ENCODE peak calls at places on chromosomes 1 and 21, in seven cellular contexts. One of them, this sample, is unnamed.

GRCh38 chr1:231828182-231828920 is 201.8 kb downstream of the DISC1 start:
- DNase-seq in tibial artery: no peak
- DNase-seq in Panc1: peak
- DNase-seq in neural progenitor cell: no peak
- DNase-seq in right atrium auricular region: no peak
- DNase-seq in heart right ventricle: no peak
- DNase-seq in psoas muscle: no peak
- DNase-seq in this sample: no peak

GRCh38 chr1:24384251-24385090 is 29.1 kb downstream of the STPG1 start:
- DNase-seq in Panc1: no peak
- DNase-seq in tibial artery: no peak
- DNase-seq in right atrium auricular region: peak
- DNase-seq in neural progenitor cell: no peak
- DNase-seq in psoas muscle: no peak
- DNase-seq in heart right ventricle: no peak
- DNase-seq in this sample: no peak

GRCh38 chr1:232435746-232436145 is 194.2 kb downstream of the SIPA1L2 start:
- DNase-seq in right atrium auricular region: no peak
- DNase-seq in psoas muscle: no peak
- DNase-seq in tibial artery: no peak
- DNase-seq in heart right ventricle: peak
- DNase-seq in Panc1: no peak
- DNase-seq in neural progenitor cell: no peak
- DNase-seq in this sample: peak

GRCh38 chr21:37710555-37711293 is 205.5 kb downstream of the KCNJ6 start:
- DNase-seq in heart right ventricle: peak
- DNase-seq in neural progenitor cell: no peak
- DNase-seq in tibial artery: peak
- DNase-seq in psoas muscle: no peak
- DNase-seq in right atrium auricular region: no peak
- DNase-seq in Panc1: no peak
- DNase-seq in this sample: no peak

GRCh38 chr1:77100870-77101269 is 118.4 kb downstream of the PIGK start:
- DNase-seq in tibial artery: no peak
- DNase-seq in Panc1: no peak
- DNase-seq in right atrium auricular region: no peak
- DNase-seq in heart right ventricle: no peak
- DNase-seq in psoas muscle: no peak
- DNase-seq in neural progenitor cell: peak
- DNase-seq in this sample: no peak

GRCh38 chr1:109216662-109217061 is 2.9 kb downstream of the SARS1 start:
- DNase-seq in heart right ventricle: no peak
- DNase-seq in tibial artery: no peak
- DNase-seq in neural progenitor cell: no peak
- DNase-seq in Panc1: no peak
- DNase-seq in right atrium auricular region: no peak
- DNase-seq in psoas muscle: no peak
- DNase-seq in this sample: no peak

GRCh38 chr1:56297948-56298347 is 281.4 kb downstream of the PLPP3 start:
- DNase-seq in tibial artery: no peak
- DNase-seq in Panc1: no peak
- DNase-seq in neural progenitor cell: no peak
- DNase-seq in psoas muscle: no peak
- DNase-seq in heart right ventricle: no peak
- DNase-seq in right atrium auricular region: no peak
- DNase-seq in this sample: no peak

GRCh38 chr1:8910914-8911313 is 32.4 kb upstream of the ENO1 start:
- DNase-seq in psoas muscle: no peak
- DNase-seq in heart right ventricle: no peak
- DNase-seq in neural progenitor cell: no peak
- DNase-seq in right atrium auricular region: no peak
- DNase-seq in tibial artery: no peak
- DNase-seq in Panc1: no peak
- DNase-seq in this sample: no peak

GRCh38 chr1:39871796-39872195 is 11.5 kb downstream of the TRIT1 start:
- DNase-seq in heart right ventricle: no peak
- DNase-seq in right atrium auricular region: no peak
- DNase-seq in tibial artery: no peak
- DNase-seq in psoas muscle: no peak
- DNase-seq in Panc1: no peak
- DNase-seq in neural progenitor cell: no peak
- DNase-seq in this sample: no peak

GRCh38 chr1:200896571-200897187 is 2.0 kb downstream of the INAVA start:
- DNase-seq in neural progenitor cell: no peak
- DNase-seq in psoas muscle: no peak
- DNase-seq in right atrium auricular region: no peak
- DNase-seq in tibial artery: no peak
- DNase-seq in Panc1: no peak
- DNase-seq in heart right ventricle: no peak
- DNase-seq in this sample: no peak

GRCh38 chr1:29120955-29121485 is 2.7 kb downstream of the TMEM200B start:
- DNase-seq in heart right ventricle: no peak
- DNase-seq in right atrium auricular region: no peak
- DNase-seq in neural progenitor cell: peak
- DNase-seq in Panc1: no peak
- DNase-seq in tibial artery: peak
- DNase-seq in psoas muscle: peak
- DNase-seq in this sample: no peak

GRCh38 chr1:46363121-46363520 is 22.5 kb downstream of the NSUN4 start:
- DNase-seq in right atrium auricular region: no peak
- DNase-seq in neural progenitor cell: peak
- DNase-seq in Panc1: no peak
- DNase-seq in tibial artery: no peak
- DNase-seq in heart right ventricle: no peak
- DNase-seq in psoas muscle: no peak
- DNase-seq in this sample: no peak

GRCh38 chr1:201537966-201538617 is 835 bp upstream of the NAV1 start:
- DNase-seq in neural progenitor cell: peak
- DNase-seq in right atrium auricular region: no peak
- DNase-seq in psoas muscle: no peak
- DNase-seq in tibial artery: no peak
- DNase-seq in heart right ventricle: no peak
- DNase-seq in Panc1: no peak
- DNase-seq in this sample: no peak

GRCh38 chr1:47791879-47792608 is 205.1 kb downstream of the TRABD2B start:
- DNase-seq in neural progenitor cell: no peak
- DNase-seq in psoas muscle: no peak
- DNase-seq in Panc1: no peak
- DNase-seq in tibial artery: peak
- DNase-seq in heart right ventricle: no peak
- DNase-seq in right atrium auricular region: no peak
- DNase-seq in this sample: no peak

GRCh38 chr1:37949524-37950152 is 2.8 kb upstream of the INPP5B start:
- DNase-seq in tibial artery: peak
- DNase-seq in psoas muscle: no peak
- DNase-seq in neural progenitor cell: no peak
- DNase-seq in Panc1: no peak
- DNase-seq in right atrium auricular region: no peak
- DNase-seq in heart right ventricle: no peak
- DNase-seq in this sample: no peak

GRCh38 chr1:93180723-93181613 is at the start of gene CCDC18:
- DNase-seq in psoas muscle: no peak
- DNase-seq in neural progenitor cell: no peak
- DNase-seq in tibial artery: no peak
- DNase-seq in heart right ventricle: no peak
- DNase-seq in Panc1: no peak
- DNase-seq in right atrium auricular region: no peak
- DNase-seq in this sample: no peak

GRCh38 chr1:186188004-186188539 is 187.0 kb downstream of the TPR start:
- DNase-seq in Panc1: peak
- DNase-seq in psoas muscle: no peak
- DNase-seq in right atrium auricular region: no peak
- DNase-seq in neural progenitor cell: no peak
- DNase-seq in heart right ventricle: no peak
- DNase-seq in tibial artery: no peak
- DNase-seq in this sample: no peak

GRCh38 chr1:8625981-8626898 is 191.2 kb downstream of the RERE start:
- DNase-seq in Panc1: no peak
- DNase-seq in tibial artery: no peak
- DNase-seq in neural progenitor cell: no peak
- DNase-seq in right atrium auricular region: no peak
- DNase-seq in heart right ventricle: no peak
- DNase-seq in psoas muscle: no peak
- DNase-seq in this sample: no peak

GRCh38 chr1:233470738-233471499 is 143.0 kb upstream of the KCNK1 start:
- DNase-seq in tibial artery: no peak
- DNase-seq in Panc1: no peak
- DNase-seq in neural progenitor cell: peak
- DNase-seq in heart right ventricle: no peak
- DNase-seq in right atrium auricular region: no peak
- DNase-seq in psoas muscle: no peak
- DNase-seq in this sample: no peak

GRCh38 chr1:228307218-228308023 is 99.2 kb downstream of the TRIM11 start:
- DNase-seq in psoas muscle: no peak
- DNase-seq in right atrium auricular region: peak
- DNase-seq in neural progenitor cell: no peak
- DNase-seq in Panc1: no peak
- DNase-seq in tibial artery: peak
- DNase-seq in heart right ventricle: no peak
- DNase-seq in this sample: no peak

GRCh38 chr1:22850681-22851080 is 122.0 kb downstream of the LACTBL1 start:
- DNase-seq in heart right ventricle: peak
- DNase-seq in tibial artery: no peak
- DNase-seq in right atrium auricular region: no peak
- DNase-seq in Panc1: no peak
- DNase-seq in neural progenitor cell: no peak
- DNase-seq in psoas muscle: peak
- DNase-seq in this sample: no peak

GRCh38 chr1:85297538-85297854 is 21.1 kb upstream of the BCL10 start:
- DNase-seq in heart right ventricle: no peak
- DNase-seq in tibial artery: no peak
- DNase-seq in neural progenitor cell: no peak
- DNase-seq in right atrium auricular region: no peak
- DNase-seq in psoas muscle: no peak
- DNase-seq in Panc1: no peak
- DNase-seq in this sample: no peak

GRCh38 chr1:215606564-215607168 is 39.6 kb downstream of the KCTD3 start:
- DNase-seq in right atrium auricular region: no peak
- DNase-seq in psoas muscle: no peak
- DNase-seq in heart right ventricle: no peak
- DNase-seq in Panc1: no peak
- DNase-seq in tibial artery: no peak
- DNase-seq in neural progenitor cell: no peak
- DNase-seq in this sample: no peak

GRCh38 chr1:209899948-209900347 is 38.1 kb upstream of the SYT14 start:
- DNase-seq in tibial artery: no peak
- DNase-seq in Panc1: no peak
- DNase-seq in heart right ventricle: no peak
- DNase-seq in psoas muscle: no peak
- DNase-seq in right atrium auricular region: no peak
- DNase-seq in neural progenitor cell: peak
- DNase-seq in this sample: no peak

GRCh38 chr1:89847191-89847729 is 26.4 kb downstream of the LRRC8D start:
- DNase-seq in Panc1: no peak
- DNase-seq in tibial artery: no peak
- DNase-seq in psoas muscle: no peak
- DNase-seq in right atrium auricular region: no peak
- DNase-seq in neural progenitor cell: no peak
- DNase-seq in heart right ventricle: no peak
- DNase-seq in this sample: no peak

GRCh38 chr1:57620589-57620988 is 196.7 kb upstream of the DAB1 start:
- DNase-seq in psoas muscle: no peak
- DNase-seq in tibial artery: no peak
- DNase-seq in right atrium auricular region: no peak
- DNase-seq in Panc1: no peak
- DNase-seq in neural progenitor cell: no peak
- DNase-seq in heart right ventricle: peak
- DNase-seq in this sample: no peak

GRCh38 chr1:208203127-208203847 is 40.9 kb downstream of the PLXNA2 start:
- DNase-seq in psoas muscle: peak
- DNase-seq in tibial artery: no peak
- DNase-seq in right atrium auricular region: no peak
- DNase-seq in Panc1: no peak
- DNase-seq in heart right ventricle: peak
- DNase-seq in neural progenitor cell: no peak
- DNase-seq in this sample: no peak

DNA sequence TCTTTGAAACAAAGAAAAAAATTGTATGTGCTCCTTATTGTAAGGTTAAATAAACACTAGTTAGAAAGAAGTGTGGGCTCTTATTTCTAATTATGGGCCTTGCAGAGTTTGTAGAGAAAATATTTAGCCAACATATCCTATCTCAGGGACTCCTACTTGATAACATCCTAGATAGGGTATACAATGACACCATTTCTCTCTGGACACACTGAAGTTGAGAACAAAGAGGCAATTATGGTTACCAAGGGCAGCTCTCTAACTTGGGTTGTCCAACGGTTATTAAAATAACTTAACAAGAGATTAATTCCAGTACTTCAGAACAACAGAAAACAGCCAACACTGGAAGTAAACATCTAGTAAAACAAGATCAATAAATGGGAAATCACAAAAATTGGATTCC is 69.0 kb upstream of the ZC3H11B start:
- DNase-seq in Panc1: no peak
- DNase-seq in tibial artery: no peak
- DNase-seq in psoas muscle: no peak
- DNase-seq in heart right ventricle: no peak
- DNase-seq in neural progenitor cell: no peak
- DNase-seq in right atrium auricular region: no peak
- DNase-seq in this sample: no peak
- H3K4me3 ChIP-seq in Panc1: no peak
- H3K4me3 ChIP-seq in tibial artery: no peak
- H3K4me3 ChIP-seq in psoas muscle: no peak
- H3K4me3 ChIP-seq in heart right ventricle: no peak
- H3K4me3 ChIP-seq in neural progenitor cell: no peak
- H3K4me3 ChIP-seq in right atrium auricular region: no peak
- H3K4me3 ChIP-seq in this sample: no peak

DNA sequence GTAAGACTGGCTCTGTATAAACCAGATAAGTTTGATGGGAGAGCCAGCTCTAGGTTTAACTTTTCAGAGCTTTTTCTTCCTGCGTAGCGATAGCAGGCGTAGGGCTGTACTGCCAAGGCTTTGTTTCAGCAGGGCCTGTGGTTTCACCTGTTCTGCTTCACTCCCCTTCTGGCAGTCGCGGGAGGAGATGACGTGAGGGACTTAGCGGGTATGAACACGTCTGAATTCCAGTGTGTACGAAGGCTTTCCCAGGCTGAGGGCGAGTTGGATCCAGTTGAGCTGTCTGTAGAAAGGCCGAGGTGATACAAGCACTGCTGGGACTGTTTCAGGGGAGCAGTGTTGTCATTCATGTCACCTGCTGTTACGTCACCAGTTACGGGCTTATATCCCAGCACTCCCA is 21.2 kb downstream of the PEX14 start:
- DNase-seq in neural progenitor cell: no peak
- DNase-seq in right atrium auricular region: no peak
- DNase-seq in heart right ventricle: no peak
- DNase-seq in psoas muscle: peak
- DNase-seq in tibial artery: no peak
- DNase-seq in Panc1: no peak
- DNase-seq in this sample: no peak
- H3K27ac ChIP-seq in neural progenitor cell: no peak
- H3K27ac ChIP-seq in right atrium auricular region: peak
- H3K27ac ChIP-seq in heart right ventricle: peak
- H3K27ac ChIP-seq in psoas muscle: peak
- H3K27ac ChIP-seq in tibial artery: no peak
- H3K27ac ChIP-seq in Panc1: no peak
- H3K27ac ChIP-seq in this sample: no peak

GRCh38 chr1:204188959-204189639 is 7.2 kb downstream of the KISS1 start:
- DNase-seq in right atrium auricular region: no peak
- DNase-seq in Panc1: no peak
- DNase-seq in neural progenitor cell: no peak
- DNase-seq in psoas muscle: no peak
- DNase-seq in heart right ventricle: no peak
- DNase-seq in tibial artery: no peak
- DNase-seq in this sample: no peak
- H3K4me3 ChIP-seq in right atrium auricular region: no peak
- H3K4me3 ChIP-seq in Panc1: no peak
- H3K4me3 ChIP-seq in neural progenitor cell: no peak
- H3K4me3 ChIP-seq in psoas muscle: no peak
- H3K4me3 ChIP-seq in heart right ventricle: no peak
- H3K4me3 ChIP-seq in tibial artery: no peak
- H3K4me3 ChIP-seq in this sample: no peak

GRCh38 chr1:225691377-225691776 is 38.5 kb upstream of the ENAH start:
- DNase-seq in heart right ventricle: no peak
- DNase-seq in psoas muscle: no peak
- DNase-seq in tibial artery: peak
- DNase-seq in Panc1: no peak
- DNase-seq in right atrium auricular region: peak
- DNase-seq in neural progenitor cell: no peak
- DNase-seq in this sample: no peak
- H3K27ac ChIP-seq in heart right ventricle: peak
- H3K27ac ChIP-seq in psoas muscle: peak
- H3K27ac ChIP-seq in tibial artery: peak
- H3K27ac ChIP-seq in Panc1: no peak
- H3K27ac ChIP-seq in right atrium auricular region: peak
- H3K27ac ChIP-seq in neural progenitor cell: no peak
- H3K27ac ChIP-seq in this sample: no peak

This sample was measured in SK-N-MC.